ENCODE peak calls at places on chromosome 4, in nine cellular contexts. T is adipocyte; D is heart right ventricle; V is IMR-90; K is neural progenitor cell; S is gastrocnemius medialis; P is naive thymus-derived CD4-positive, alpha-beta T cell; F is upper lobe of right lung; A is cardiac muscle cell. U is an unnamed sample. For H3K9me3, the result is how much of the 10 kb centered on the place peaks cover.

GRCh38 chr4:78070731-78071282 is 13.7 kb downstream of the FRAS1 start:
- DNase-seq in V (no peak), D (no peak), S (no peak), T (no peak), K (no peak), A (no peak), F (no peak), P (no peak), U (no peak)

GRCh38 chr4:2482693-2483092 is 13.8 kb downstream of the RNF4 start:
- DNase-seq in D (peak), S (peak), T (peak), K (no peak), V (peak), P (no peak), A (peak), F (no peak), U (no peak)

GRCh38 chr4:155371432-155372043 is 5.2 kb downstream of the MAP9 start:
- DNase-seq in P (peak), A (peak), V (peak), F (no peak), S (no peak), T (peak), D (no peak), K (peak), U (no peak)

GRCh38 chr4:8099981-8100464 is 58.6 kb downstream of the ABLIM2 start:
- DNase-seq in F (no peak), P (no peak), T (no peak), D (peak), S (peak), V (no peak), K (no peak), A (peak), U (no peak)

GRCh38 chr4:8050555-8051206 is 107.9 kb downstream of the ABLIM2 start:
- DNase-seq in P (no peak), T (peak), A (peak), F (peak), K (no peak), V (peak), S (peak), D (peak), U (no peak)

GRCh38 chr4:2745981-2746806 is 9.9 kb downstream of the TNIP2 start:
- DNase-seq in P (no peak), A (peak), D (peak), T (peak), V (peak), K (no peak), S (no peak), F (no peak), U (peak)

GRCh38 chr4:10115657-10116624 is 658 bp downstream of the WDR1 start:
- DNase-seq in A (peak), F (peak), P (peak), T (peak), K (peak), D (no peak), V (no peak), S (no peak), U (peak)

GRCh38 chr4:8160572-8160971 is 2.0 kb upstream of the ABLIM2 start:
- DNase-seq in D (no peak), A (no peak), F (no peak), V (no peak), P (no peak), T (no peak), K (no peak), S (no peak), U (no peak)

GRCh38 chr4:76546282-76547166 is 111.5 kb downstream of the SHROOM3 start:
- DNase-seq in D (no peak), A (peak), S (no peak), V (peak), K (no peak), T (peak), P (no peak), F (no peak), U (no peak)

GRCh38 chr4:140703463-140703862 is 52.7 kb downstream of the TBC1D9 start:
- DNase-seq in V (peak), A (peak), D (no peak), S (no peak), F (no peak), T (peak), P (no peak), K (no peak), U (no peak)

GRCh38 chr4:176443117-176443516 is 123.4 kb downstream of the SPCS3 start:
- DNase-seq in F (no peak), D (no peak), A (peak), K (no peak), T (peak), P (no peak), V (peak), S (no peak), U (no peak)

GRCh38 chr4:17561195-17561909 is 15.6 kb upstream of the LAP3 start:
- DNase-seq in P (no peak), F (no peak), K (no peak), D (no peak), S (no peak), V (peak), A (peak), T (peak), U (no peak)

GRCh38 chr4:76272091-76272490 is 20.6 kb downstream of the FAM47E start:
- DNase-seq in P (no peak), S (no peak), K (no peak), V (no peak), T (no peak), D (no peak), F (no peak), A (no peak), U (no peak)

GRCh38 chr4:124499266-124499665 is 213.3 kb downstream of the ANKRD50 start:
- DNase-seq in P (no peak), A (peak), D (no peak), V (no peak), F (no peak), K (peak), T (no peak), S (no peak), U (no peak)

GRCh38 chr4:21512351-21512750 is 436.2 kb downstream of the KCNIP4 start:
- DNase-seq in K (peak), P (no peak), T (peak), S (no peak), V (peak), F (no peak), A (peak), D (no peak), U (no peak)

GRCh38 chr4:79686976-79687375 is 278.9 kb upstream of the GK2 start:
- DNase-seq in S (no peak), A (no peak), V (no peak), P (no peak), D (no peak), F (no peak), K (no peak), T (no peak), U (no peak)

GRCh38 chr4:47468686-47469365 is 5.3 kb upstream of the COMMD8 start:
- DNase-seq in K (no peak), D (no peak), S (no peak), A (peak), V (peak), P (no peak), F (no peak), T (peak), U (no peak)

GRCh38 chr4:186904104-186904503 is 180.4 kb upstream of the FAT1 start:
- DNase-seq in D (no peak), T (peak), A (peak), F (no peak), S (no peak), K (no peak), P (no peak), V (peak), U (no peak)

GRCh38 chr4:15740764-15741404 is 37.2 kb upstream of the CD38 start:
- DNase-seq in P (no peak), S (no peak), F (no peak), D (no peak), V (no peak), T (no peak), A (no peak), K (no peak), U (no peak)

GRCh38 chr4:15744016-15744415 is 34.1 kb upstream of the CD38 start:
- DNase-seq in S (no peak), D (no peak), K (no peak), P (no peak), V (peak), F (no peak), A (peak), T (no peak), U (no peak)

GRCh38 chr4:15742083-15742582 is 36.0 kb upstream of the CD38 start:
- DNase-seq in V (no peak), K (no peak), F (no peak), T (no peak), D (no peak), A (no peak), S (no peak), P (no peak), U (no peak)

GRCh38 chr4:15746110-15746509 is 32.0 kb upstream of the CD38 start:
- DNase-seq in S (no peak), T (no peak), F (no peak), A (no peak), V (no peak), P (no peak), K (no peak), D (no peak), U (no peak)

DNA sequence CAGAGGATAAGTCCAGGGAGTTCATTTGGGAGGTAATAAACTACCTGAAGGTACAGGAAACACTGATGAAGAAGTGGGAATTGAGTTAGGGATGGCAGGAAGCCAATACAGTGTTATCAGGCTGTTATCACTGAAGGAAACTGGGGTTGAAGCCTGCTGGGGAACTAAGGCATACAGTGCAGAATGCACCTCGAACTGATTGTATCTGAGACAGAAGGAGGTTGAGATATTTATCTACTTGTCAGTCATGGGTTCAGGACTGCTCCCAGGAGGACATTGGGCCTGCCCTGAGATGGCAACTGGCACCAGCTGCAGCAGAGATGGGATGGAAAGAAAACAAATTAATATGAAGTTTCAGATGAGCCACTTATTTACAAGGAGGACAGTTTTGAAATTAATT is 35.5 kb upstream of the CD38 start:
- DNase-seq in K (no peak), T (no peak), D (no peak), V (no peak), P (no peak), A (no peak), S (no peak), F (no peak), U (no peak)
- H3K9me3 ChIP-seq in K (under half), T (under half), D (under half), V (under half), P (under half), A (under half), S (under half), F (under half), U (under half)

DNA sequence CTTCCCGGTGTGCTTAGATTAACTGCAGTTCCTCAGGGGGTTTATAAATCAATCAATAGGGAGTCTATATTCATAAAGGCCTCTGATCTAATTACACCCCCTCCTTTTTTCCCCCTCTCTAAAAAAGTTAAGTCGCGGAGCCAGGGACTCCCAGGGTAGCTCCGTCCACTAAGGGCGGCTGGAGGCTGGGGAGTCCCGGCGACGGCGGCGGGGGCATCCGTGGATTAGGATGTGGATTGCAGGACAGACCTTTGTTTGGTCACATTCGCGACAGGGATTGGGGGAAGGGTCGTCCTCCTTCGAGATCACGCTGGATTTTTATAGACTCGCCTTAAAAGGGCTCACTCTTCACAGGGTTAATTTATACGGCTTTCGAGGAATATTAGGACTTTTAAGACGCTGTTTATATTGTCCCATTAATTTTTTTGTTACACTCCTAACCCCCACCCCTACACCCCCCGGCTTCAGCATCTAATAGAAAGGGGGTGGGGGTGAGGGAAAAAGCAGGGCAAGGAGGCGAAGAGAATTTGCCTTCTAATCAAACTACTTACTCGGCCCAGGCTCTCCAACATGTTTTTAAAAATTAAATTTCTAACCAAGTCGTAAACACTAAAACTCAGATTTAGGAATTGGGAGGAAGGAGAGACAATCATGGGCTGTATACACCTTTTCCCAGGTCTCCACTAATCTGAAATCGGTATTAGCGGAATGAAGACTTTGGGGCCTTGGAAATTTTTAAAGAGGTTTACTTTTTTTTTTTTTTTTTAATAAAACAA is 8.5 kb downstream of the PITX2 start:
- DNase-seq in T (no peak), P (no peak), D (no peak), A (no peak), V (no peak), S (no peak), K (peak), F (no peak), U (no peak)
- H3K9me3 ChIP-seq in T (under half), P (under half), D (under half), A (under half), V (under half), S (under half), K (under half), F (under half), U (under half)

GRCh38 chr4:88360791-88361190 is 17.9 kb upstream of the HERC6 start:
- DNase-seq in T (no peak), S (no peak), F (no peak), V (no peak), P (no peak), D (no peak), K (no peak), A (no peak), U (no peak)
- H3K9me3 ChIP-seq in T (under half), S (under half), F (under half), V (under half), P (under half), D (under half), K (under half), A (under half), U (under half)

GRCh38 chr4:84498203-84499026 is 677 bp downstream of the NKX6-1 start:
- DNase-seq in K (peak), D (no peak), F (peak), P (no peak), V (peak), T (peak), A (peak), S (no peak), U (no peak)
- H3K9me3 ChIP-seq in K (under half), D (under half), F (under half), P (under half), V (under half), T (under half), A (under half), S (under half), U (under half)

GRCh38 chr4:127307996-127308395 is 324.8 kb upstream of the INTU start:
- DNase-seq in D (no peak), V (no peak), P (no peak), K (no peak), F (no peak), T (no peak), S (no peak), A (no peak), U (no peak)
- H3K9me3 ChIP-seq in D (under half), V (under half), P (under half), K (under half), F (under half), T (under half), S (under half), A (under half), U (under half)

GRCh38 chr4:173520921-173521473 is 9.0 kb downstream of the HAND2 start:
- DNase-seq in K (peak), P (no peak), S (no peak), V (no peak), F (no peak), T (no peak), D (no peak), A (no peak), U (no peak)

GRCh38 chr4:173524218-173525117 is 5.6 kb downstream of the HAND2 start:
- DNase-seq in K (no peak), P (no peak), D (no peak), F (no peak), A (no peak), T (peak), S (no peak), V (no peak), U (no peak)

GRCh38 chr4:173522874-173523395 is 7.1 kb downstream of the HAND2 start:
- DNase-seq in A (peak), D (no peak), S (no peak), F (no peak), T (peak), V (no peak), P (no peak), K (no peak), U (no peak)

GRCh38 chr4:173521474-173522159 is 8.4 kb downstream of the HAND2 start:
- DNase-seq in F (no peak), T (no peak), A (no peak), P (no peak), V (no peak), D (no peak), S (no peak), K (peak), U (no peak)

GRCh38 chr4:173522160-173522873 is 7.7 kb downstream of the HAND2 start:
- DNase-seq in D (peak), V (peak), P (no peak), S (peak), K (peak), A (peak), F (no peak), T (peak), U (no peak)
- H3K9me3 ChIP-seq in D (under half), V (under half), P (under half), S (under half), K (under half), A (under half), F (under half), T (under half), U (under half)

DNA sequence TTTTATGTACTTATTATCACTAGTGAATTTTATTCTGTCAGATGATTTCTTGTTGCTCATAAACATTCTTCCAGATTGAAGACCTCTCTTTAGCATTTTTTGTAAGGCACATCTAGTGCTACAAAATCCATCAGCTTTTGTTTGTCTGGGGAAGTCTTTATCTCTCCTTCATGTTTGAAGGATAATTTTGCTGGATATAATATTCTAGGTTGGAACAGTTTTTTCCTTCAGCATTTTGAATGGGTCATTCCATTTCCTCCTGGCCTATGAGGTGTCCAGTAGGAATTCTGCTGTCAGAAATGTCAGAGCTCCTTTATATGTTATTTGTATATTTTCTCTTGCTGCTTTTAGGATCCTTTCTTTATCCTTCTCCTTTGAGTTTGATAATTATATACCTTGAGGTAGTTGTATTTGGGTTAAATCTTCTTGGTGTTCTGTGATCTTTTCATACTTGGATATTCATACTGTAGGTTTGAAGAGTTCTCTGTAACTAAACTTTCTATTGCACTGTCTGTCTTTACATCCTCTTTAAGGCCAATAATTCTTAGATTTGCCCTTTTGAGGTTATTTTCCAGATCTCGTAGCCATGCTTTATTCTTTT is 58.3 kb downstream of the PTPN13 start:
- DNase-seq in T (no peak), P (no peak), V (no peak), A (no peak), F (no peak), K (no peak), S (no peak), D (no peak), U (no peak)
- H3K9me3 ChIP-seq in T (under half), P (under half), V (under half), A (under half), F (under half), K (half or more), S (under half), D (under half), U (under half)